ENCODE peak calls at places on chromosomes 2 and 18, in nine cellular contexts. Y is mammary epithelial cell, I is astrocyte, R is AG04450, F is dorsolateral prefrontal cortex, A is ascending aorta, C is tibial artery, Q is sigmoid colon, K is SK-N-MC. H is an unnamed sample.

GRCh38 chr18:23689031-23689615 is at the start of gene LAMA3:
- DNase-seq in Y (peak), I (no peak), R (no peak), F (no peak), A (peak), C (peak), Q (peak), K (no peak), H (peak)

GRCh38 chr2:105518897-105519296 is 120.0 kb upstream of the FHL2 start:
- DNase-seq in Y (no peak), I (no peak), R (no peak), F (no peak), A (no peak), C (no peak), Q (no peak), K (no peak), H (no peak)

GRCh38 chr2:218295029-218295428 is 2.7 kb upstream of the TMBIM1 start:
- DNase-seq in Y (peak), I (no peak), R (no peak), F (no peak), A (no peak), C (no peak), Q (no peak), K (no peak), H (no peak)

GRCh38 chr2:105800036-105800755 is 55.5 kb downstream of the NCK2 start:
- DNase-seq in Y (no peak), I (no peak), R (no peak), F (no peak), A (no peak), C (no peak), Q (no peak), K (no peak), H (no peak)

GRCh38 chr2:210480764-210481163 is 4.2 kb upstream of the LANCL1 start:
- DNase-seq in Y (no peak), I (no peak), R (no peak), F (no peak), A (no peak), C (no peak), Q (no peak), K (no peak), H (no peak)

GRCh38 chr2:55047677-55048299 is 2.5 kb downstream of the RTN4 start:
- DNase-seq in Y (peak), I (peak), R (no peak), F (peak), A (no peak), C (no peak), Q (no peak), K (no peak), H (peak)

GRCh38 chr2:202185816-202186221 is 52.6 kb downstream of the SUMO1 start:
- DNase-seq in Y (peak), I (peak), R (no peak), F (no peak), A (no peak), C (no peak), Q (no peak), K (no peak), H (no peak)

GRCh38 chr18:25299426-25299825 is 52.5 kb downstream of the ZNF521 start:
- DNase-seq in Y (peak), I (peak), R (peak), F (no peak), A (no peak), C (no peak), Q (no peak), K (no peak), H (no peak)

GRCh38 chr18:32730620-32731021 is 42.2 kb downstream of the KLHL14 start:
- DNase-seq in Y (peak), I (peak), R (no peak), F (no peak), A (no peak), C (no peak), Q (no peak), K (no peak), H (peak)

GRCh38 chr2:30266051-30266621 is 34.8 kb downstream of the LBH start:
- DNase-seq in Y (no peak), I (no peak), R (no peak), F (no peak), A (no peak), C (no peak), Q (no peak), K (no peak), H (no peak)

GRCh38 chr2:29528891-29529520 is 392.4 kb downstream of the ALK start:
- DNase-seq in Y (no peak), I (peak), R (peak), F (peak), A (no peak), C (no peak), Q (no peak), K (no peak), H (no peak)

GRCh38 chr2:164625378-164625971 is 4.2 kb upstream of the GRB14 start:
- DNase-seq in Y (peak), I (peak), R (no peak), F (no peak), A (no peak), C (no peak), Q (no peak), K (no peak), H (no peak)

GRCh38 chr2:50556934-50557575 is 474.9 kb downstream of the NRXN1 start:
- DNase-seq in Y (peak), I (peak), R (peak), F (no peak), A (no peak), C (no peak), Q (no peak), K (no peak), H (no peak)

GRCh38 chr2:159035790-159036411 is 67.5 kb downstream of the TANC1 start:
- DNase-seq in Y (peak), I (peak), R (no peak), F (no peak), A (no peak), C (no peak), Q (no peak), K (no peak), H (peak)

GRCh38 chr2:9803023-9803805 is 40.1 kb upstream of the TAF1B start:
- DNase-seq in Y (peak), I (no peak), R (no peak), F (no peak), A (peak), C (peak), Q (peak), K (no peak), H (no peak)

GRCh38 chr18:79380816-79381806 is 14.6 kb upstream of the NFATC1 start:
- DNase-seq in Y (no peak), I (no peak), R (no peak), F (peak), A (peak), C (peak), Q (peak), K (no peak), H (peak)

GRCh38 chr2:170530284-170530745 is 184.8 kb upstream of the SP5 start:
- DNase-seq in Y (no peak), I (peak), R (peak), F (no peak), A (peak), C (peak), Q (peak), K (no peak), H (peak)

GRCh38 chr2:241804326-241805276 is 4.4 kb upstream of the NEU4 start:
- DNase-seq in Y (no peak), I (no peak), R (no peak), F (peak), A (peak), C (peak), Q (peak), K (no peak), H (no peak)

GRCh38 chr2:212711851-212712250 is 173.2 kb upstream of the ERBB4 start:
- DNase-seq in Y (peak), I (peak), R (peak), F (no peak), A (no peak), C (no peak), Q (no peak), K (no peak), H (peak)

GRCh38 chr18:79477711-79478483 is 82.2 kb downstream of the NFATC1 start:
- DNase-seq in Y (no peak), I (no peak), R (no peak), F (no peak), A (peak), C (peak), Q (peak), K (no peak), H (no peak)

H was measured in midbrain.